ENCODE peak calls at places on chromosome 18, in seven cellular contexts. One of them, this sample, is unnamed.

GRCh38 chr18:5463836-5464235 is 80.0 kb downstream of the EPB41L3 start:
- DNase-seq in omental fat pad: no peak
- DNase-seq in non-pigmented ciliary epithelial cell: no peak
- DNase-seq in NCI-H1105: no peak
- DNase-seq in D341Med: no peak
- DNase-seq in iPS DF 6.9: no peak
- DNase-seq in naive thymus-derived CD4-positive, alpha-beta T cell: no peak
- DNase-seq in this sample: no peak

GRCh38 chr18:3498705-3499451 is 48.9 kb downstream of the TGIF1 start:
- DNase-seq in omental fat pad: no peak
- DNase-seq in non-pigmented ciliary epithelial cell: no peak
- DNase-seq in NCI-H1105: peak; percentile 50
- DNase-seq in D341Med: no peak
- DNase-seq in iPS DF 6.9: peak; percentile 29
- DNase-seq in naive thymus-derived CD4-positive, alpha-beta T cell: peak; percentile 8
- DNase-seq in this sample: peak; percentile 29

GRCh38 chr18:48208432-48208948 is 200.7 kb downstream of the ZBTB7C start:
- DNase-seq in omental fat pad: no peak
- DNase-seq in non-pigmented ciliary epithelial cell: no peak
- DNase-seq in NCI-H1105: no peak
- DNase-seq in D341Med: no peak
- DNase-seq in iPS DF 6.9: no peak
- DNase-seq in naive thymus-derived CD4-positive, alpha-beta T cell: no peak
- DNase-seq in this sample: peak; percentile 10

GRCh38 chr18:80022613-80023012 is 11.6 kb upstream of the RBFA start:
- DNase-seq in omental fat pad: no peak
- DNase-seq in non-pigmented ciliary epithelial cell: no peak
- DNase-seq in NCI-H1105: peak; percentile 3
- DNase-seq in D341Med: no peak
- DNase-seq in iPS DF 6.9: no peak
- DNase-seq in naive thymus-derived CD4-positive, alpha-beta T cell: peak; percentile 15
- DNase-seq in this sample: no peak

GRCh38 chr18:31513189-31513907 is 15.4 kb downstream of the DSG2 start:
- DNase-seq in omental fat pad: no peak
- DNase-seq in non-pigmented ciliary epithelial cell: peak; percentile 78
- DNase-seq in NCI-H1105: no peak
- DNase-seq in D341Med: no peak
- DNase-seq in iPS DF 6.9: no peak
- DNase-seq in naive thymus-derived CD4-positive, alpha-beta T cell: no peak
- DNase-seq in this sample: no peak

GRCh38 chr18:63150942-63151421 is 168.6 kb downstream of the BCL2 start:
- DNase-seq in omental fat pad: no peak
- DNase-seq in non-pigmented ciliary epithelial cell: no peak
- DNase-seq in NCI-H1105: no peak
- DNase-seq in D341Med: no peak
- DNase-seq in iPS DF 6.9: no peak
- DNase-seq in naive thymus-derived CD4-positive, alpha-beta T cell: no peak
- DNase-seq in this sample: no peak

GRCh38 chr18:49494660-49495059 is 7.6 kb upstream of the C18orf32 start:
- DNase-seq in omental fat pad: no peak
- DNase-seq in non-pigmented ciliary epithelial cell: no peak
- DNase-seq in NCI-H1105: no peak
- DNase-seq in D341Med: no peak
- DNase-seq in iPS DF 6.9: no peak
- DNase-seq in naive thymus-derived CD4-positive, alpha-beta T cell: no peak
- DNase-seq in this sample: no peak

GRCh38 chr18:42937434-42937833 is 178.1 kb downstream of the RIT2 start:
- DNase-seq in omental fat pad: no peak
- DNase-seq in non-pigmented ciliary epithelial cell: no peak
- DNase-seq in NCI-H1105: no peak
- DNase-seq in D341Med: no peak
- DNase-seq in iPS DF 6.9: no peak
- DNase-seq in naive thymus-derived CD4-positive, alpha-beta T cell: no peak
- DNase-seq in this sample: no peak

GRCh38 chr18:78416853-78417252 is 562.8 kb upstream of the SALL3 start:
- DNase-seq in omental fat pad: no peak
- DNase-seq in non-pigmented ciliary epithelial cell: no peak
- DNase-seq in NCI-H1105: no peak
- DNase-seq in D341Med: no peak
- DNase-seq in iPS DF 6.9: no peak
- DNase-seq in naive thymus-derived CD4-positive, alpha-beta T cell: no peak
- DNase-seq in this sample: no peak

GRCh38 chr18:74252032-74252380 is 39.8 kb downstream of the CYB5A start:
- DNase-seq in omental fat pad: no peak
- DNase-seq in non-pigmented ciliary epithelial cell: no peak
- DNase-seq in NCI-H1105: no peak
- DNase-seq in D341Med: no peak
- DNase-seq in iPS DF 6.9: no peak
- DNase-seq in naive thymus-derived CD4-positive, alpha-beta T cell: no peak
- DNase-seq in this sample: no peak

GRCh38 chr18:7256959-7257742 is 26.3 kb downstream of the LRRC30 start:
- DNase-seq in omental fat pad: no peak
- DNase-seq in non-pigmented ciliary epithelial cell: no peak
- DNase-seq in NCI-H1105: no peak
- DNase-seq in D341Med: no peak
- DNase-seq in iPS DF 6.9: no peak
- DNase-seq in naive thymus-derived CD4-positive, alpha-beta T cell: no peak
- DNase-seq in this sample: no peak

GRCh38 chr18:12963069-12963468 is 15.3 kb downstream of the SEH1L start:
- DNase-seq in omental fat pad: no peak
- DNase-seq in non-pigmented ciliary epithelial cell: no peak
- DNase-seq in NCI-H1105: no peak
- DNase-seq in D341Med: no peak
- DNase-seq in iPS DF 6.9: no peak
- DNase-seq in naive thymus-derived CD4-positive, alpha-beta T cell: no peak
- DNase-seq in this sample: no peak

GRCh38 chr18:24695168-24695567 is 234.7 kb downstream of the HRH4 start:
- DNase-seq in omental fat pad: no peak
- DNase-seq in non-pigmented ciliary epithelial cell: no peak
- DNase-seq in NCI-H1105: no peak
- DNase-seq in D341Med: no peak
- DNase-seq in iPS DF 6.9: no peak
- DNase-seq in naive thymus-derived CD4-positive, alpha-beta T cell: no peak
- DNase-seq in this sample: no peak

GRCh38 chr18:2087877-2088673 is 483.2 kb downstream of the METTL4 start:
- DNase-seq in omental fat pad: no peak
- DNase-seq in non-pigmented ciliary epithelial cell: no peak
- DNase-seq in NCI-H1105: no peak
- DNase-seq in D341Med: no peak
- DNase-seq in iPS DF 6.9: no peak
- DNase-seq in naive thymus-derived CD4-positive, alpha-beta T cell: no peak
- DNase-seq in this sample: no peak

GRCh38 chr18:75360206-75360605 is 67.3 kb downstream of the SMIM21 start:
- DNase-seq in omental fat pad: no peak
- DNase-seq in non-pigmented ciliary epithelial cell: no peak
- DNase-seq in NCI-H1105: no peak
- DNase-seq in D341Med: no peak
- DNase-seq in iPS DF 6.9: no peak
- DNase-seq in naive thymus-derived CD4-positive, alpha-beta T cell: no peak
- DNase-seq in this sample: no peak

GRCh38 chr18:27666070-27666469 is 481.0 kb upstream of the CHST9 start:
- DNase-seq in omental fat pad: no peak
- DNase-seq in non-pigmented ciliary epithelial cell: no peak
- DNase-seq in NCI-H1105: no peak
- DNase-seq in D341Med: no peak
- DNase-seq in iPS DF 6.9: no peak
- DNase-seq in naive thymus-derived CD4-positive, alpha-beta T cell: no peak
- DNase-seq in this sample: no peak

GRCh38 chr18:21834301-21834660 is 93.7 kb downstream of the MIB1 start:
- DNase-seq in omental fat pad: no peak
- DNase-seq in non-pigmented ciliary epithelial cell: no peak
- DNase-seq in NCI-H1105: no peak
- DNase-seq in D341Med: no peak
- DNase-seq in iPS DF 6.9: no peak
- DNase-seq in naive thymus-derived CD4-positive, alpha-beta T cell: no peak
- DNase-seq in this sample: no peak

GRCh38 chr18:21267370-21267769 is 25.3 kb downstream of the GREB1L start:
- DNase-seq in omental fat pad: no peak
- DNase-seq in non-pigmented ciliary epithelial cell: no peak
- DNase-seq in NCI-H1105: no peak
- DNase-seq in D341Med: no peak
- DNase-seq in iPS DF 6.9: no peak
- DNase-seq in naive thymus-derived CD4-positive, alpha-beta T cell: no peak
- DNase-seq in this sample: no peak

GRCh38 chr18:312415-312814 is 44.6 kb upstream of the THOC1 start:
- DNase-seq in omental fat pad: no peak
- DNase-seq in non-pigmented ciliary epithelial cell: no peak
- DNase-seq in NCI-H1105: no peak
- DNase-seq in D341Med: no peak
- DNase-seq in iPS DF 6.9: no peak
- DNase-seq in naive thymus-derived CD4-positive, alpha-beta T cell: no peak
- DNase-seq in this sample: no peak

GRCh38 chr18:49728542-49728941 is 84.8 kb downstream of the ACAA2 start:
- DNase-seq in omental fat pad: no peak
- DNase-seq in non-pigmented ciliary epithelial cell: no peak
- DNase-seq in NCI-H1105: peak; percentile 3
- DNase-seq in D341Med: peak; percentile 85
- DNase-seq in iPS DF 6.9: peak; percentile 61
- DNase-seq in naive thymus-derived CD4-positive, alpha-beta T cell: no peak
- DNase-seq in this sample: peak; percentile 4

GRCh38 chr18:50268022-50268747 is 1.9 kb upstream of the CFAP53 start:
- DNase-seq in omental fat pad: peak; percentile 67
- DNase-seq in non-pigmented ciliary epithelial cell: no peak
- DNase-seq in NCI-H1105: no peak
- DNase-seq in D341Med: peak; percentile 70
- DNase-seq in iPS DF 6.9: peak; percentile 78
- DNase-seq in naive thymus-derived CD4-positive, alpha-beta T cell: peak; percentile 72
- DNase-seq in this sample: no peak

GRCh38 chr18:9095297-9096012 is 7.0 kb upstream of the NDUFV2 start:
- DNase-seq in omental fat pad: no peak
- DNase-seq in non-pigmented ciliary epithelial cell: no peak
- DNase-seq in NCI-H1105: no peak
- DNase-seq in D341Med: no peak
- DNase-seq in iPS DF 6.9: no peak
- DNase-seq in naive thymus-derived CD4-positive, alpha-beta T cell: peak; percentile 46
- DNase-seq in this sample: no peak

GRCh38 chr18:28961669-28962228 is 784.8 kb upstream of the CDH2 start:
- DNase-seq in omental fat pad: no peak
- DNase-seq in non-pigmented ciliary epithelial cell: no peak
- DNase-seq in NCI-H1105: peak; percentile 13
- DNase-seq in D341Med: peak; percentile 72
- DNase-seq in iPS DF 6.9: peak; percentile 37
- DNase-seq in naive thymus-derived CD4-positive, alpha-beta T cell: no peak
- DNase-seq in this sample: peak; percentile 6

GRCh38 chr18:26466026-26466425 is 82.3 kb downstream of the KCTD1 start:
- DNase-seq in omental fat pad: no peak
- DNase-seq in non-pigmented ciliary epithelial cell: no peak
- DNase-seq in NCI-H1105: no peak
- DNase-seq in D341Med: no peak
- DNase-seq in iPS DF 6.9: no peak
- DNase-seq in naive thymus-derived CD4-positive, alpha-beta T cell: no peak
- DNase-seq in this sample: no peak

GRCh38 chr18:54684786-54685185 is 93.7 kb downstream of the DYNAP start:
- DNase-seq in omental fat pad: no peak
- DNase-seq in non-pigmented ciliary epithelial cell: no peak
- DNase-seq in NCI-H1105: no peak
- DNase-seq in D341Med: peak; percentile 30
- DNase-seq in iPS DF 6.9: no peak
- DNase-seq in naive thymus-derived CD4-positive, alpha-beta T cell: no peak
- DNase-seq in this sample: no peak

GRCh38 chr18:40939636-40940035 is 1015.4 kb upstream of the PIK3C3 start:
- DNase-seq in omental fat pad: no peak
- DNase-seq in non-pigmented ciliary epithelial cell: no peak
- DNase-seq in NCI-H1105: no peak
- DNase-seq in D341Med: no peak
- DNase-seq in iPS DF 6.9: no peak
- DNase-seq in naive thymus-derived CD4-positive, alpha-beta T cell: no peak
- DNase-seq in this sample: no peak

GRCh38 chr18:79530821-79531220 is 135.1 kb downstream of the NFATC1 start:
- DNase-seq in omental fat pad: no peak
- DNase-seq in non-pigmented ciliary epithelial cell: no peak
- DNase-seq in NCI-H1105: no peak
- DNase-seq in D341Med: no peak
- DNase-seq in iPS DF 6.9: no peak
- DNase-seq in naive thymus-derived CD4-positive, alpha-beta T cell: no peak
- DNase-seq in this sample: no peak

GRCh38 chr18:24727685-24728084 is 267.2 kb downstream of the HRH4 start:
- DNase-seq in omental fat pad: no peak
- DNase-seq in non-pigmented ciliary epithelial cell: no peak
- DNase-seq in NCI-H1105: no peak
- DNase-seq in D341Med: no peak
- DNase-seq in iPS DF 6.9: no peak
- DNase-seq in naive thymus-derived CD4-positive, alpha-beta T cell: no peak
- DNase-seq in this sample: no peak

GRCh38 chr18:63003899-63004298 is 288.6 kb downstream of the PHLPP1 start:
- DNase-seq in omental fat pad: no peak
- DNase-seq in non-pigmented ciliary epithelial cell: no peak
- DNase-seq in NCI-H1105: no peak
- DNase-seq in D341Med: no peak
- DNase-seq in iPS DF 6.9: no peak
- DNase-seq in naive thymus-derived CD4-positive, alpha-beta T cell: no peak
- DNase-seq in this sample: no peak

This sample was measured in NCI-H1436.